ENCODE peak calls at places on chromosomes 11 and 22, in seven cellular contexts. B, M, F, V, R, N and J are unnamed samples.

GRCh38 chr11:9459573-9460321 is 1.1 kb upstream of the ZNF143 start:
- DNase-seq in B (peak; percentile 17), M (peak; percentile 60), F (peak; percentile 64), V (peak; percentile 64), R (peak; percentile 34), N (no peak), J (no peak)

GRCh38 chr11:61695917-61696316 is 15.7 kb downstream of the DAGLA start:
- DNase-seq in B (no peak), M (peak; percentile 83), F (peak; percentile 52), V (peak; percentile 81), R (peak; percentile 60), N (peak; percentile 63), J (no peak)

GRCh38 chr11:69010964-69011623 is 2.0 kb downstream of the MRGPRF start:
- DNase-seq in B (peak; percentile 67), M (peak; percentile 78), F (peak; percentile 74), V (peak; percentile 77), R (no peak), N (peak; percentile 88), J (peak; percentile 84)

GRCh38 chr11:45400594-45400993 is 114.5 kb upstream of the SYT13 start:
- DNase-seq in B (no peak), M (peak; percentile 87), F (no peak), V (peak; percentile 73), R (no peak), N (no peak), J (no peak)

GRCh38 chr11:79512706-79513469 is 72.1 kb upstream of the TENM4 start:
- DNase-seq in B (no peak), M (no peak), F (no peak), V (no peak), R (no peak), N (no peak), J (no peak)

GRCh38 chr22:37880668-37881440 is 25.2 kb upstream of the MICALL1 start:
- DNase-seq in B (no peak), M (peak; percentile 55), F (no peak), V (peak; percentile 84), R (no peak), N (no peak), J (no peak)

GRCh38 chr11:113440816-113441215 is 34.4 kb downstream of the DRD2 start:
- DNase-seq in B (no peak), M (no peak), F (no peak), V (no peak), R (no peak), N (no peak), J (no peak)

GRCh38 chr22:30582788-30583575 is 8.5 kb upstream of the GAL3ST1 start:
- DNase-seq in B (no peak), M (no peak), F (no peak), V (no peak), R (no peak), N (no peak), J (no peak)

GRCh38 chr11:251550-251949 is 14.8 kb downstream of the PSMD13 start:
- DNase-seq in B (no peak), M (no peak), F (no peak), V (no peak), R (no peak), N (no peak), J (no peak)

DNA sequence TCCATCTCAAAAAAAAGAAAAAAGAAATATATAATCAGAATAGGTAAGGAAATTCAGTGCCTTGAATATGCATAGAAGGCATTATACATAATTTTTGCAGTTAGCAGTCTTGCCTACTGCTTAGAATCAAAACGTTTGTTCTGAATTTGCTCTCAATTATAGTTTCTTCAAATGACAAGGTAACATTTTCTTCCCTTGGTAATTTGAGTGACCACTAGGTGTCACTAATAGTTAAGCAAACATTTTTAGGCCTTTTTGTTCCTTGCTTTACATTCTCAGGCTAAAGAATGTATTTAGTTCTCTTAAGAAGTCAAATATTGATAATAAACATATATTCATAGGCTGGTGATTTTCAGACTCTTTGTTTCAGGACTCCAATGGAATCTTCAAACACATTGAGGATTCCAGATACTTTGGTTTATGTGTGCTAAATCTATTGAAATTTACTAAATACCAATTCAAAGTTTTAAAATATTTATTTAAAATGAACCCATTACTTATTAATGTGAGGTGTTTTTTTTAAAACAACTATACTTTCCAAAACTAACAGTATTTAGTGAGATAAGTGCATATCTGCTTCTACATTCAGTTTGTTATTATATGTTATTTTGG is 55.0 kb upstream of the DEPDC7 start:
- DNase-seq in B (peak; percentile 37), M (peak; percentile 63), F (peak; percentile 60), V (peak; percentile 71), R (no peak), N (no peak), J (no peak)
- H2BK120ac ChIP-seq in B (no peak overlapping the region), M (no peak overlapping the region), F (no peak overlapping the region), V (no peak overlapping the region), R (no peak overlapping the region), N (no peak overlapping the region), J (no peak overlapping the region)

GRCh38 chr22:49776053-49776511 is 51.6 kb downstream of the BRD1 start:
- DNase-seq in B (no peak), M (no peak), F (no peak), V (no peak), R (no peak), N (no peak), J (no peak)

GRCh38 chr22:49774046-49774445 is 53.6 kb downstream of the BRD1 start:
- DNase-seq in B (no peak), M (no peak), F (no peak), V (no peak), R (no peak), N (no peak), J (no peak)

GRCh38 chr22:49773531-49773930 is 54.1 kb downstream of the BRD1 start:
- DNase-seq in B (no peak), M (no peak), F (no peak), V (no peak), R (no peak), N (no peak), J (no peak)

GRCh38 chr22:49775191-49776052 is 52.3 kb downstream of the BRD1 start:
- DNase-seq in B (no peak), M (no peak), F (no peak), V (no peak), R (no peak), N (no peak), J (no peak)

DNA sequence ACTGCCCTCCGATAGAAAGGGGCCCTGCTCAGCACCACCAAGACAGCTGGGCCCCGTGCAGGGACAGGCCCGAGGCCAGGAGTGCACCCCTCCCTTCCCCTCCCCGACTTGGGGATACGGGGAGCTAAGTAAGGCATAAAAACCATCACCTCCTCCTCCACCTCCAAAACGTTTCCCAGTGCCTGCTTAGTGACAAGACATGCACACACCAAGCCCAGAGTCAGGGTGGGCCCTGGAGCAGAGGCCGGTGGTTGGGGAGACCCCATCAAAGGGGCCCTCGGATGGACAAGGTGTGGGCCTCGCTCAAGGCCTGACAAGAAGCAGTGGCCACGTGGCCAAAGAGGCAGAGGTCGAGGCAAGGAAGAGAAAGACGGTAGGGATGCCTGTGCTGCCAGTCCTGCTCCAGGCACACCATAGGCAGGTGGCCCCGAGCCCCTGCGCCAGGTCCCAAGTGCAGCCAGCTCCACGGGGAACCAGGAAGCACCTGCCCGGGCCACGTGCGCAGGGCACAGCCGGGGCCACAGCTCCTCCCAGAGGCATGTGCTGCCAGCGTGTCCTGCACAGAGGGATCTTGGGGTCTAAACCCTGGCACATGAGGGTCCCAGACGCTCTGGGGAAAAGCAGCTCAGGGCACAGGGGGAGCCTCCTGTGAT is 53.0 kb downstream of the BRD1 start:
- DNase-seq in B (no peak), M (no peak), F (no peak), V (no peak), R (no peak), N (no peak), J (no peak)
- H2BK120ac ChIP-seq in B (no peak overlapping the region), M (no peak overlapping the region), F (no peak overlapping the region), V (no peak overlapping the region), R (no peak overlapping the region), N (no peak overlapping the region), J (no peak overlapping the region)

GRCh38 chr11:2462986-2463765 is 18.4 kb downstream of the KCNQ1 start:
- DNase-seq in B (no peak), M (no peak), F (no peak), V (no peak), R (no peak), N (no peak), J (peak; percentile 25)
- H2BK120ac ChIP-seq in B (peak overlapping the region; percentile 61), M (no peak overlapping the region), F (no peak overlapping the region), V (no peak overlapping the region), R (no peak overlapping the region), N (no peak overlapping the region), J (no peak overlapping the region)

DNA sequence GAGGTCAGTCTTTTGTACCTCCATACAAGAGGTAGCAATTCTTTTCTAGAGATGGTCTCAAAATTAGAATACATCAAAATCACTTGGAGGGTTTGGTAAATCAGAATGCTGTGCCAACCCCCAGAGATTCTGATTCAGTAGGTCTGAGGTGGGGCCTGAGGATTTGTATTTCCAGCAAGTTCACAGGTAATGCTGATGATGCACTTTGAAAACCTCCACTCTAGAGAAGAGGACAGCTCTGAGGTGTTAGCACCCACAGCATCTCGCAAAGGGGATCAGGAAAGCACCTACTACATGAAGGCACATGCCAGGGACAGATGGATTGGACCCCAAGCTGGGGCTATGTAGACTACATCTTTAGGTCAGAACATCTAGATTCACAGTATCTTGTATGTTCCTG is 7.2 kb downstream of the KCTD14 start:
- DNase-seq in B (no peak), M (no peak), F (no peak), V (no peak), R (no peak), N (no peak), J (no peak)
- H2BK120ac ChIP-seq in B (no peak overlapping the region), M (no peak overlapping the region), F (no peak overlapping the region), V (no peak overlapping the region), R (no peak overlapping the region), N (no peak overlapping the region), J (no peak overlapping the region)

GRCh38 chr11:29623144-29623722 is 393.6 kb downstream of the KCNA4 start:
- DNase-seq in B (peak; percentile 50), M (no peak), F (peak; percentile 91), V (no peak), R (no peak), N (peak; percentile 51), J (peak; percentile 71)
- H2BK120ac ChIP-seq in B (no peak overlapping the region), M (no peak overlapping the region), F (no peak overlapping the region), V (no peak overlapping the region), R (no peak overlapping the region), N (peak overlapping the region; percentile 67), J (no peak overlapping the region)

GRCh38 chr11:1838077-1838425 is 730 bp upstream of the TNNI2 start:
- DNase-seq in B (no peak), M (no peak), F (no peak), V (no peak), R (no peak), N (no peak), J (no peak)
- H2BK120ac ChIP-seq in B (peak overlapping the region; percentile 81), M (no peak overlapping the region), F (no peak overlapping the region), V (no peak overlapping the region), R (no peak overlapping the region), N (no peak overlapping the region), J (no peak overlapping the region)

DNA sequence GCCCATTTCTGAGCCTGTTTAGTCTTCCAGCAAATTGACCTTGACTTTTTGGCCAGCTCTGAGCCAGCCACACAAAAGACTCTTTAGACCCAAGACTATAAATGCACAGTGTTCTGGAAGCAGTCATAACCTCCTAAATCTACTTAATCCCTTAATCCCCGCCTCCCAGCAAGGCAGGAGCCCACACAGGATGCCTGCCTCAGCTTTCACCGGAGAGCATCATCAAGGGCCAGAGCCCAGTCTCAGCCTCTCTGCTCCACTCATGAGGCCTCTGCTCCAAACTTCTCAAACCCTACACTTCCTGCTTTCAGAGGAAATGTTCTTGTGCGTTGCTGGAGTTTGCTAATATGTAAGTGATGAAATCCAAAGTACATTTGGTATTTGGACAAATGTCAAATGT is 57.9 kb upstream of the FSHB start:
- DNase-seq in B (no peak), M (no peak), F (no peak), V (no peak), R (no peak), N (no peak), J (no peak)
- H2BK120ac ChIP-seq in B (no peak overlapping the region), M (no peak overlapping the region), F (no peak overlapping the region), V (no peak overlapping the region), R (no peak overlapping the region), N (no peak overlapping the region), J (no peak overlapping the region)